ENCODE peak calls at places on chromosome 1, in six cellular contexts. X is vagina, L is RWPE1, B is epithelial cell of esophagus, R is neural progenitor cell, T is foreskin fibroblast. J is an unnamed sample.

GRCh38 chr1:214514032-214514818 is 37.2 kb downstream of the PTPN14 start:
- DNase-seq in X (no peak), L (no peak), B (no peak), R (peak; percentile 55), T (peak; percentile 53), J (peak; percentile 71)

GRCh38 chr1:94396356-94396755 is 21.8 kb upstream of the ABCD3 start:
- DNase-seq in X (no peak), L (no peak), B (no peak), R (peak; percentile 51), T (no peak), J (no peak)

GRCh38 chr1:203508463-203508862 is 14.5 kb downstream of the OPTC start:
- DNase-seq in X (no peak), L (no peak), B (no peak), R (peak; percentile 50), T (no peak), J (no peak)

GRCh38 chr1:150535511-150536281 is 13.5 kb upstream of the ADAMTSL4 start:
- DNase-seq in X (no peak), L (no peak), B (peak; percentile 18), R (peak; percentile 11), T (no peak), J (no peak)

GRCh38 chr1:159188375-159188788 is 16.3 kb upstream of the ACKR1 start:
- DNase-seq in X (no peak), L (peak; percentile 34), B (peak; percentile 59), R (peak; percentile 95), T (peak; percentile 9), J (no peak)

GRCh38 chr1:21379571-21379970 is 60.4 kb upstream of the NBPF3 start:
- DNase-seq in X (no peak), L (no peak), B (peak; percentile 55), R (no peak), T (no peak), J (no peak)

GRCh38 chr1:30700528-30701265 is 22.7 kb downstream of the MATN1 start:
- DNase-seq in X (peak; percentile 95), L (peak; percentile 69), B (peak; percentile 69), R (no peak), T (peak; percentile 84), J (peak; percentile 84)

GRCh38 chr1:233075045-233075444 is 124.6 kb downstream of the NTPCR start:
- DNase-seq in X (no peak), L (peak; percentile 14), B (peak; percentile 73), R (no peak), T (peak; percentile 72), J (peak; percentile 72)

GRCh38 chr1:40740039-40740991 is 43.3 kb upstream of the KCNQ4 start:
- DNase-seq in X (no peak), L (no peak), B (no peak), R (no peak), T (peak; percentile 41), J (no peak)

GRCh38 chr1:227424159-227424680 is 105.9 kb upstream of the CDC42BPA start:
- DNase-seq in X (no peak), L (no peak), B (no peak), R (no peak), T (no peak), J (no peak)

GRCh38 chr1:5423109-5423508 is 569.1 kb downstream of the NPHP4 start:
- DNase-seq in X (no peak), L (peak; percentile 23), B (no peak), R (no peak), T (no peak), J (peak; percentile 51)

GRCh38 chr1:17923684-17924083 is 168.6 kb downstream of the ACTL8 start:
- DNase-seq in X (no peak), L (no peak), B (no peak), R (no peak), T (no peak), J (no peak)

GRCh38 chr1:17924578-17924977 is 169.4 kb downstream of the ACTL8 start:
- DNase-seq in X (no peak), L (no peak), B (no peak), R (no peak), T (no peak), J (no peak)

GRCh38 chr1:17925838-17926237 is 170.7 kb downstream of the ACTL8 start:
- DNase-seq in X (no peak), L (no peak), B (no peak), R (no peak), T (no peak), J (no peak)

GRCh38 chr1:17920881-17921635 is 165.9 kb downstream of the ACTL8 start:
- DNase-seq in X (no peak), L (no peak), B (no peak), R (no peak), T (no peak), J (no peak)

DNA sequence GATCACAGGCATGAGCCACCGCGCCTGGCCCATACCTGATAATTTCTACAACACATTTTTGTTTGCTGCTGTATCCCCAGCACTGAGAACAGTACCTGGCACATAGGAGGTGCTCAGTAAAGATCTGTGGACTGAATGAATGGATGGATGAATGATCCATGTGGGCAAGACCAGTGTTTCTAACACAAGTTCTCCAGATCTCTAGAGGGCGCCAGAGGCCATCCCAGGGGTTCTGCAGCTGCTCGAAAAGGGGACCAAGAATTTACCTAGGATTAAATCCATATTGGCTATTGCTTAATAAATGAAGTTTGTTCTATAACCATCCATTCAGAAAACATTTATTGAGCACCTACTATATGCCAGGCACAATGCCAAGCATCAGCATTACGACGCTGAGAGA is 167.7 kb downstream of the ACTL8 start:
- DNase-seq in X (no peak), L (peak; percentile 28), B (no peak), R (peak; percentile 86), T (no peak), J (peak; percentile 54)
- TF ChIP-seq CTCF in X (no peak), L (peak; percentile 14), B (no peak), R (peak; percentile 95), T (peak; percentile 38), J (peak; percentile 53)

GRCh38 chr1:118290571-118290970 is 105.5 kb upstream of the SPAG17 start:
- DNase-seq in X (no peak), L (no peak), B (no peak), R (no peak), T (no peak), J (no peak)
- TF ChIP-seq CTCF in X (no peak), L (no peak), B (no peak), R (no peak), T (no peak), J (no peak)

GRCh38 chr1:18211764-18212163 is 104.2 kb downstream of the IGSF21 start:
- DNase-seq in X (no peak), L (no peak), B (no peak), R (no peak), T (no peak), J (no peak)

DNA sequence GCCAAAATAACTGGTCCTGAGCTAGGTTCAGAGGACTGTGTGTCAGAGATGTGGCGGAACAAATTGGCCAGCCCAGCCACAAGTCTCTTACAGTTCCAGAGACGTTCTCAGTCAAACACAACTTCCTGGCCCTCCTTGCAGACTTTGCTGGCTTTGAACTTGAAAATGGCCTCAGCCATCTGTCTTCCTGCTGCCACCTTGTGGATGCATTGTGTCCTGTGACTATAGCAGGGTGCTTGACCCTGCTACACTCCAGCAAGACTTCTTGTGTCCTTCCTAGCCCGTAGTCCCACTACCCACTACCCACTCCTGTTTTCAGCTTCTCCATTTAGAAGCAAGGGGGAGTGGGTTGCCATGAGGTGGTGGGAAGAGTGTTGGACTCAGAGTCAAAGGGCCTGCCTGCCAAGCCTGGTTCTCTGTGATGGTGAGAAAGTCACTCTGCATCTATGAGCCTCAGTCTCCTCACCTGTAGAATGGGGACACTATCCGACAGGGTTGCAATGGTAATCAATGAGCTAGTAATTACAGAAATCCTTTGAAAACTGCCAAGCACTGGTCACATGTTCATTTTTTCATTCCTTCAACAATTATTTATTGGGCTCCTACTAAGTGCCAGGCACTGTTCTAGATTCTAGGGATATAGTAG is 109.9 kb downstream of the IGSF21 start:
- DNase-seq in X (no peak), L (no peak), B (peak; percentile 2), R (no peak), T (no peak), J (peak; percentile 30)
- TF ChIP-seq CTCF in X (no peak), L (no peak), B (peak; percentile 5), R (peak; percentile 47), T (peak; percentile 15), J (no peak)

GRCh38 chr1:63775418-63776127 is 1.8 kb downstream of the ROR1 start:
- DNase-seq in X (no peak), L (peak; percentile 13), B (peak; percentile 56), R (no peak), T (no peak), J (peak; percentile 20)

GRCh38 chr1:63779338-63779819 is 5.6 kb downstream of the ROR1 start:
- DNase-seq in X (no peak), L (no peak), B (no peak), R (no peak), T (peak; percentile 28), J (no peak)

GRCh38 chr1:63774617-63775417 is 1.0 kb downstream of the ROR1 start:
- DNase-seq in X (no peak), L (peak; percentile 51), B (peak; percentile 33), R (peak; percentile 94), T (peak; percentile 56), J (peak; percentile 52)

GRCh38 chr1:63777965-63778880 is 4.4 kb downstream of the ROR1 start:
- DNase-seq in X (no peak), L (no peak), B (no peak), R (no peak), T (no peak), J (no peak)

DNA sequence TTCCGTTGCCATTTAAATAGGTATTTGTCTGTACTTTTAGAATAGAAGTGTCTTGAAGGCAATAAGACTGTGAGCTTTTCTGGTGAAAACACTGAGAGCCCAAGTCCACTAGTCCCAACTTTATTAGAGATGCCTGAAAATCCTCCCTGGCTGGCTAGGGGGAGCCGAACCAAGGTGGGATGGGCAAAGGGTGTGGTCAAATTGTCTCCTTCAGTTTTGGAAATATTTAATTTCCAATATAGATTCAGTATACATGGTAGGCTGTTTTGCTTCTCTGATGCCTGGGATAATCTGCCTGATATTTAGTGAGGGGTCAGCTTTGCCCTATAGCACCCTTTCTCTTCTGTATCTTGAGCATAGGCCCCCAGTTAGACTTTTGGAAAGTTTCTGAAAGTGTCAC is 3.5 kb downstream of the ROR1 start:
- DNase-seq in X (no peak), L (no peak), B (no peak), R (no peak), T (no peak), J (no peak)
- TF ChIP-seq CTCF in X (no peak), L (no peak), B (no peak), R (no peak), T (peak; percentile 6), J (no peak)